ENCODE peak calls at places on chromosomes 12 and 14, in nine cellular contexts. I is CD8-positive, alpha-beta T cell; N is body of pancreas; C is epithelial cell of esophagus; Y is astrocyte of the spinal cord; J is fibroblast of lung; G is Calu3; M is CD4-positive, alpha-beta T cell; A is HFF-Myc. X is an unnamed sample.

GRCh38 chr14:105414456-105415371 is 4.9 kb upstream of the MTA1 start:
- DNase-seq in Y (peak), N (peak), M (peak), J (peak), G (peak), C (peak), I (peak), A (no peak), X (peak)

GRCh38 chr12:89333564-89334252 is 18.6 kb downstream of the DUSP6 start:
- DNase-seq in C (no peak), G (no peak), M (no peak), A (no peak), Y (no peak), J (no peak), I (no peak), N (peak), X (no peak)

GRCh38 chr14:46048127-46048526 is 603.5 kb downstream of the RPL10L start:
- DNase-seq in G (peak), N (no peak), M (no peak), C (peak), A (peak), J (peak), I (no peak), Y (peak), X (peak)

GRCh38 chr12:98002887-98003493 is 512.4 kb upstream of the TMPO start:
- DNase-seq in G (peak), C (peak), J (peak), Y (peak), I (no peak), N (peak), M (no peak), A (peak), X (no peak)

GRCh38 chr12:110353211-110353965 is 50.1 kb downstream of the ANAPC7 start:
- DNase-seq in A (no peak), I (no peak), M (no peak), J (no peak), G (no peak), N (no peak), Y (no peak), C (no peak), X (no peak)

GRCh38 chr12:12608557-12608957 is 3.1 kb upstream of the CREBL2 start:
- DNase-seq in G (peak), I (no peak), A (no peak), J (peak), N (no peak), Y (peak), M (no peak), C (peak), X (no peak)

GRCh38 chr14:69048456-69048855 is 69.4 kb upstream of the ACTN1 start:
- DNase-seq in I (no peak), A (no peak), N (peak), C (peak), M (no peak), Y (no peak), G (peak), J (peak), X (no peak)

GRCh38 chr12:43805857-43806736 is at the start of gene TWF1:
- DNase-seq in G (peak), I (peak), M (peak), A (no peak), Y (peak), J (peak), C (peak), N (peak), X (peak)

GRCh38 chr14:102450206-102451063 is 59.1 kb downstream of the ANKRD9 start:
- DNase-seq in A (no peak), C (no peak), G (no peak), I (no peak), J (no peak), N (no peak), Y (no peak), M (no peak), X (no peak)

GRCh38 chr12:45268672-45269406 is 52.9 kb downstream of the ANO6 start:
- DNase-seq in A (peak), M (no peak), J (peak), N (peak), I (no peak), G (peak), C (peak), Y (peak), X (peak)

GRCh38 chr12:19031032-19031431 is 98.5 kb upstream of the PLEKHA5 start:
- DNase-seq in C (peak), G (no peak), Y (peak), N (no peak), J (peak), A (peak), I (no peak), M (no peak), X (no peak)

GRCh38 chr12:2813573-2814185 is 1.2 kb downstream of the ITFG2 start:
- DNase-seq in G (peak), A (no peak), C (peak), J (peak), M (peak), N (peak), I (peak), Y (peak), X (no peak)

GRCh38 chr12:114275937-114276785 is 129.8 kb downstream of the TBX5 start:
- DNase-seq in M (no peak), Y (peak), A (no peak), N (no peak), J (no peak), G (no peak), C (no peak), I (no peak), X (no peak)

GRCh38 chr12:116533343-116534248 is 25.6 kb upstream of the MAP1LC3B2 start:
- DNase-seq in N (peak), C (peak), A (no peak), M (peak), I (peak), J (peak), G (peak), Y (peak), X (peak)

GRCh38 chr12:6067152-6067916 is 57.1 kb downstream of the VWF start:
- DNase-seq in Y (no peak), I (no peak), J (peak), A (no peak), M (no peak), G (peak), N (no peak), C (no peak), X (no peak)

GRCh38 chr12:953776-954175 is 4.3 kb upstream of the RAD52 start:
- DNase-seq in I (no peak), N (no peak), J (peak), A (no peak), Y (peak), M (no peak), C (peak), G (no peak), X (no peak)

GRCh38 chr12:6336859-6337744 is 4.8 kb downstream of the TNFRSF1A start:
- DNase-seq in I (peak), J (no peak), M (peak), Y (no peak), N (peak), G (no peak), C (no peak), A (no peak), X (no peak)

GRCh38 chr14:68137704-68138619 is 318.4 kb downstream of the RAD51B start:
- DNase-seq in A (peak), N (peak), I (no peak), G (peak), Y (peak), J (peak), M (no peak), C (peak), X (peak)

GRCh38 chr12:53940448-53941014 is 1.9 kb downstream of the HOXC13 start:
- DNase-seq in A (no peak), I (no peak), C (no peak), Y (no peak), G (no peak), N (no peak), M (no peak), J (no peak), X (no peak)

GRCh38 chr12:1439687-1440086 is 154.7 kb downstream of the FBXL14 start:
- DNase-seq in A (no peak), G (no peak), J (no peak), I (no peak), Y (no peak), N (no peak), C (no peak), M (no peak), X (no peak)

GRCh38 chr12:27667540-27667939 is 28.7 kb upstream of the REP15 start:
- DNase-seq in M (no peak), G (no peak), A (no peak), N (no peak), C (no peak), Y (peak), J (peak), I (no peak), X (no peak)

GRCh38 chr14:75514673-75515630 is 7.3 kb upstream of the BATF start:
- DNase-seq in J (peak), M (peak), Y (peak), A (no peak), G (peak), I (peak), C (peak), N (peak), X (no peak)

GRCh38 chr14:68820999-68821683 is 28.3 kb upstream of the ZFP36L1 start:
- DNase-seq in A (no peak), M (no peak), N (no peak), J (no peak), C (no peak), Y (no peak), G (no peak), I (no peak), X (no peak)

GRCh38 chr12:101552277-101552676 is 42.5 kb upstream of the MYBPC1 start:
- DNase-seq in M (no peak), I (no peak), A (peak), Y (no peak), J (peak), G (no peak), C (peak), N (peak), X (no peak)

GRCh38 chr14:63276492-63277342 is 42.0 kb downstream of the GPHB5 start:
- DNase-seq in J (peak), C (peak), G (peak), A (peak), M (no peak), I (no peak), N (no peak), Y (peak), X (no peak)

GRCh38 chr12:15722951-15723350 is 66.2 kb downstream of the EPS8 start:
- DNase-seq in I (no peak), M (no peak), A (no peak), N (no peak), G (no peak), J (no peak), Y (no peak), C (no peak), X (no peak)

GRCh38 chr14:60002819-60003492 is 83.0 kb downstream of the LRRC9 start:
- DNase-seq in M (no peak), C (no peak), N (peak), Y (no peak), I (no peak), G (no peak), J (no peak), A (no peak), X (no peak)

GRCh38 chr12:26845984-26846383 is 13.0 kb upstream of the ITPR2 start:
- DNase-seq in A (no peak), C (no peak), N (peak), M (no peak), G (no peak), J (peak), I (no peak), Y (peak), X (no peak)

DNA sequence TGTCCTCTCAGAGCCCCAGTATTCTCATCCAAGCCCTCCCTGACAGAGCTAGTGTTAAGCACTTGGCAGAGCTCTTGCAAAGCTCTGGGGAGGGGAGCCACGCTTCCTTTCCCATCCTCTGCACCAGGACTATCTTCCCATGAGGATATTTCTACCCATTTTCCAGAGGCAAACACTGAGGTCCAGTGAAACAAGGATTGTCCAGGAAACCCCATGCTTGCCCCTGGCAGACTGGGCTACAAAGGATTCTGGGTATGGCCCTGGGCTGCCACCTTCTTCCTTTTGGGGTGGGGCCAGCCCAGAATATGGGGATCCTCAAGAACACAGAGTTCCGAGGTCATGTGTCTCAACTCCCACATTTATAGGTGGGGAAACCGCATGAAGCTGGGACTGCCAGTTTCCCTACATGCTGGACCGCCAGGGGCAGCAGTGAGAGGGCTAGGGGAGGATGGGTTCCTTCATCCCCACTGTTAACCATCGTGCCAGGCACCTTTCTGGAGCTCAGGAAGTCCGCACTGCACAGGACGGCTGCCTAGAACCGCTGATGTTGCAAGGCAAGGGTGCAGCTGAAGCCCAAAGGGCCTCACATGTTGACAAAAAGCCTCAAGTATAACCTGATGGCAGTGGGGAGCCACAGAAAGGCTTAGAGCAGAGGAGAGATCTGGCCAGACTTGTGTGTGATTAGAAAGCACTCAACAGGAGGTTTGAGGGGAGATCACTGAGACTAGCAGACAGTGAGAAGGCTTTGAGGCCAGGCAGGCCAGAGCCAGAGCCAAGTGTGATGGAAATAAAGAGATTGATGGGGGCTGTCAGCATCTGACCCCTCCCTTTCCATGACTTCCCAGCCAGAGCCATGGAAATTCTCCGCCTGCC is 5.5 kb upstream of the CCDC85C start:
- DNase-seq in G (no peak), Y (no peak), J (no peak), N (no peak), C (peak), A (no peak), M (no peak), I (no peak), X (no peak)
- TF ChIP-seq CTCF in G (no peak), Y (no peak), J (peak), N (peak), C (peak), A (peak), M (peak), I (no peak), X (no peak)

GRCh38 chr14:24290746-24291145 is 8.8 kb downstream of the DHRS1 start:
- DNase-seq in G (no peak), J (no peak), C (no peak), M (no peak), A (no peak), I (no peak), N (no peak), Y (no peak), X (no peak)
- TF ChIP-seq CTCF in G (no peak), J (no peak), C (no peak), M (no peak), A (no peak), I (no peak), N (no peak), Y (no peak), X (no peak)

DNA sequence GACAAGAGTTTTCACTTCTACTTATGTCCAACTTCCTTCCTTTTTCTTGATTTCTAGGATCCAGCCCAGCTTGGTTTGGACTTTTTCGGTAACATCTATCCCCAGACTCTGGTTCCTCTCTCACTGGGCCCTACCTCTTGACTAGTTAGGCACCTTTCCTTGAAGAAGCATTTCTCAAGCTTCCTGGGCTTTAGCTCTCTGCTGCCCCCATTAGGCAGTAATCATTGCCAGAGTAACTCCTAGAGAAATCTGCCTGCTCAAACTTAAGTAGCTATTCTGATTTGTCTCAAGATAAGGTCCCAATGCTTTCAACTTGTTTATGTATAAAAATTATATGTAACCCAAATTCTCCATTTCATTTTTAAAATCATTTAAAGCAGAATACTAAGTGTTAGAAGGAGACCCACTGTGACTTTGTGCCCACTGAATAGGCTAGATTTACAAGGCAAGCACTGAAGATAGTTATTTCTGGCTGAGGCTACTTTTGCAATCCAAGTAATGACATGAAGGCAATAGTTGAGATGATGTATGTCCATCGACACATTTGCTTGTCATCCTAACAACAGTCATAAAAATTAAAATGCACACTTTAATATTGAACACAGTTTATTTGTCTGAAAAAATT is 275.0 kb upstream of the G2E3 start:
- DNase-seq in Y (peak), G (peak), M (no peak), N (peak), I (no peak), C (peak), J (peak), A (peak), X (no peak)
- TF ChIP-seq CTCF in Y (peak), G (peak), M (no peak), N (peak), I (no peak), C (peak), J (peak), A (peak), X (no peak)

DNA sequence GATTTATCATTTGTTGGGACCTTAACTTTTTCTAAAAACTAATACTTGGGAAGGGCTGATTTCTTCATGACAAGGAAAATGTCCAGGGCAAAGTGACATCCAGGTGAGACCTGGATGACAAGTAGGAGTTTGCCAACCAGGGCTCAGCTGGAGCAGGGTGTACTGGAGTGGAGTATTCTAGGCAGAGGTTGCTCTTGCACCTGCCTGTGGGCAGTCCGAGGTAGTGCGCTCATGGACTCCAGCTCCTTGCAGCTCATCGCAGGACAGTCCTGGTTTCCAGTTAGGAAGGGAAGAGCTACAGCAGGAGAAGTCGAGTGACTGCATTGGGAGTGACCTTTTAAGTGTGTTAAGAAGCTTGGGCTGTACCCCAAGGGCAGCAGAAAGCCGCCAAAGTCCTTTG is 175.9 kb downstream of the PELI2 start:
- DNase-seq in A (no peak), J (no peak), N (peak), I (no peak), M (no peak), G (no peak), Y (no peak), C (peak), X (no peak)
- TF ChIP-seq CTCF in A (no peak), J (peak), N (no peak), I (no peak), M (no peak), G (no peak), Y (no peak), C (peak), X (no peak)

DNA sequence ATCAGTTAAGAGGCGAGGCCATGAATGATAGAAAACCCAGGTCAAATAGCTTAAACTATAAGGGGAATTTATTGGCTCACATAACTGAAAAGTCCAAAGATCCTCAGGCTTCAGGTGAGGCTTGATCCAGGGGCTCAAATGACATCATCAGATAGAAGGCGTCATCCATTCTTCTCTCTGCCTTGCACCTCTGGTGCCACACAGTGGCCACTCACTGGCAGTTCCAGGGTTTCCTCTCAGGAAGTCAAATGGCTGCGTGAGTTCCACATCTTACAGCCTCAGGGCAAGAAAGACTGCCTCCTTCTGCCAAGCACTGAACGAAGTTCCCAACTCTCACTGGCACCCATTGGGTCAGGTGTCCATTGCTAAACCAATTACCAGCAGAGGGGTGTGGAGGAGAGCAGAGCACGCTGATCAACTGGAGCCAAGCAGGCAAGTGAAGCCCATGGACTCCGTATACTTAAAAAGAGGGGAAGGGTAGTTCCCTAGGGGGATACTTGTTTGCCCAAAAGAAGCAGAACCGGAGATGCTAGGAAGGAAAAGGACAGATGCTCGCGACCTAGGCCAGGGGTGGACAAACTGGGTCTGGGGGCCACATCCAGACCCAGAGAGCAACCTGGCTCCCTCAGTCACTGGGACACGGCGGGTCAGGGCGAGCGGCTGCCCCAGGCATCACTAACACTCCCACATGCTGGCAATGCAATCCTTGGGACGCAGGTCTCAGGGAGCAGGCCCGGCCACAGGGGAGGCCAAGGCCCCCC is 69.3 kb downstream of the SERPINA3 start:
- DNase-seq in I (no peak), A (no peak), M (no peak), C (peak), J (peak), G (peak), Y (peak), N (peak), X (no peak)
- TF ChIP-seq CTCF in I (no peak), A (peak), M (no peak), C (peak), J (peak), G (peak), Y (peak), N (peak), X (no peak)